ENCODE peak calls at places on chromosomes 4 and X, in ten cellular contexts. K, C, O, N, P, J, M, F, H and L are unnamed samples.

GRCh38 chrX:78377186-78377585 is 49.8 kb upstream of the CYSLTR1 start:
- ATAC-seq in O (no peak), P (no peak), J (peak), F (no peak), K (no peak), M (no peak), C (no peak), N (no peak), H (no peak), L (no peak)

GRCh38 chr4:2696423-2696822 is 59.7 kb downstream of the TNIP2 start:
- ATAC-seq in P (peak), K (no peak), N (no peak), F (no peak), C (no peak), J (no peak), H (no peak), M (no peak), O (peak), L (peak)

GRCh38 chrX:65894138-65894537 is 145.7 kb downstream of the VSIG4 start:
- ATAC-seq in K (no peak), P (peak), J (no peak), M (no peak), F (no peak), N (no peak), O (peak), H (no peak), C (no peak), L (peak)

GRCh38 chrX:150873616-150874015 is 24.9 kb downstream of the CD99L2 start:
- ATAC-seq in F (peak), N (peak), J (peak), C (peak), M (peak), K (peak), P (peak), H (no peak), O (no peak), L (no peak)

GRCh38 chrX:54891573-54891972 is 29.1 kb upstream of the TRO start:
- ATAC-seq in P (peak), M (no peak), J (peak), N (no peak), K (peak), O (no peak), H (no peak), C (no peak), F (no peak), L (no peak)

GRCh38 chrX:24100713-24101112 is 46.0 kb downstream of the EIF2S3 start:
- ATAC-seq in H (peak), K (no peak), F (no peak), O (no peak), N (peak), J (peak), P (no peak), M (no peak), C (no peak), L (no peak)

GRCh38 chr4:96354036-96354712 is 514.3 kb downstream of the PDHA2 start:
- ATAC-seq in H (no peak), P (peak), C (no peak), K (peak), M (no peak), O (no peak), J (no peak), N (no peak), F (no peak), L (no peak)

GRCh38 chrX:31988975-31989374 is 917.1 kb upstream of the FTHL17 start:
- ATAC-seq in M (no peak), F (no peak), K (no peak), H (no peak), N (no peak), J (no peak), O (no peak), P (no peak), C (no peak), L (no peak)

GRCh38 chrX:53253293-53254020 is 27.9 kb downstream of the IQSEC2 start:
- ATAC-seq in P (no peak), C (no peak), K (no peak), N (no peak), J (no peak), F (no peak), M (no peak), O (no peak), H (no peak), L (no peak)

GRCh38 chrX:118976599-118977340 is 2.4 kb downstream of the LONRF3 start:
- ATAC-seq in C (peak), M (peak), P (peak), N (no peak), F (peak), J (no peak), K (peak), H (no peak), O (no peak), L (peak)

GRCh38 chr4:64477127-64477526 is 67.9 kb upstream of the TECRL start:
- ATAC-seq in C (no peak), N (no peak), H (no peak), P (no peak), O (no peak), K (no peak), J (no peak), F (peak), M (no peak), L (no peak)

GRCh38 chr4:8079031-8079885 is 79.4 kb downstream of the ABLIM2 start:
- ATAC-seq in N (no peak), M (no peak), P (peak), K (peak), F (peak), J (no peak), O (no peak), H (no peak), C (no peak), L (no peak)

GRCh38 chrX:9997524-9997923 is 30.4 kb downstream of the CLDN34 start:
- ATAC-seq in H (peak), K (no peak), F (peak), J (peak), O (no peak), C (no peak), P (no peak), M (no peak), N (no peak), L (peak)

GRCh38 chr4:72887152-72887551 is 182.4 kb downstream of the COX18 start:
- ATAC-seq in H (no peak), O (no peak), M (no peak), F (no peak), J (no peak), P (no peak), K (no peak), N (no peak), C (no peak), L (no peak)